ENCODE peak calls at places on chromosomes 12 and 14, in six cellular contexts. V is IMR-90, Y is heart right ventricle, K is tibial artery, S is fibroblast of lung, B is transverse colon. U is an unnamed sample.

GRCh38 chr14:23113346-23114119 is 5.5 kb downstream of the CEBPE start:
- DNase-seq in S (peak; percentile 91), V (peak; percentile 45), K (no peak), Y (no peak), B (no peak), U (no peak)

GRCh38 chr14:94971750-94972149 is 185.6 kb downstream of the DICER1 start:
- DNase-seq in V (no peak), S (no peak), B (peak; percentile 38), K (peak; percentile 73), Y (no peak), U (peak; percentile 3)

GRCh38 chr12:87812030-87812429 is 217.2 kb downstream of the C12orf50 start:
- DNase-seq in K (no peak), Y (no peak), V (peak; percentile 54), S (no peak), B (no peak), U (no peak)

GRCh38 chr12:130497331-130497730 is 159.6 kb downstream of the PIWIL1 start:
- DNase-seq in K (no peak), Y (no peak), V (no peak), S (no peak), B (no peak), U (no peak)

GRCh38 chr14:34049769-34050168 is 98.9 kb upstream of the EGLN3 start:
- DNase-seq in V (no peak), Y (no peak), K (no peak), B (no peak), S (no peak), U (no peak)

GRCh38 chr14:58752782-58753181 is 115.0 kb downstream of the DACT1 start:
- DNase-seq in Y (peak; percentile 85), K (peak; percentile 73), V (no peak), B (peak; percentile 91), S (peak; percentile 35), U (peak; percentile 85)

GRCh38 chr14:42994001-42994736 is 1387.5 kb downstream of the LRFN5 start:
- DNase-seq in B (no peak), V (peak; percentile 79), K (no peak), S (peak; percentile 83), Y (no peak), U (no peak)

GRCh38 chr14:62662811-62663477 is 382.3 kb downstream of the KCNH5 start:
- DNase-seq in S (peak; percentile 34), K (no peak), B (no peak), Y (no peak), V (peak; percentile 4), U (no peak)

GRCh38 chr12:65606008-65606766 is 218.1 kb upstream of the HMGA2 start:
- DNase-seq in V (no peak), K (no peak), S (no peak), B (no peak), Y (no peak), U (no peak)

GRCh38 chr12:13288937-13289643 is 92.6 kb downstream of the EMP1 start:
- DNase-seq in S (no peak), Y (no peak), K (no peak), B (no peak), V (no peak), U (no peak)

GRCh38 chr12:90855534-90855933 is 99.4 kb downstream of the CCER1 start:
- DNase-seq in B (no peak), Y (no peak), S (no peak), V (no peak), K (no peak), U (no peak)

GRCh38 chr14:99604766-99605298 is 825 bp upstream of the CCDC85C start:
- DNase-seq in K (no peak), Y (peak; percentile 52), V (peak; percentile 33), S (no peak), B (peak; percentile 33), U (peak; percentile 36)

GRCh38 chr14:41297961-41298690 is 308.6 kb upstream of the LRFN5 start:
- DNase-seq in Y (no peak), S (no peak), K (no peak), B (no peak), V (no peak), U (no peak)

GRCh38 chr12:14905269-14906004 is 19.8 kb upstream of the MGP start:
- DNase-seq in K (peak; percentile 35), V (no peak), Y (peak; percentile 21), S (peak; percentile 19), B (no peak), U (peak; percentile 39)

GRCh38 chr14:104755621-104756020 is 2.7 kb downstream of the SIVA1 start:
- DNase-seq in K (no peak), Y (no peak), S (no peak), B (no peak), V (no peak), U (no peak)

GRCh38 chr12:27972721-27973120 is at the start of gene PTHLH:
- DNase-seq in V (no peak), B (no peak), K (no peak), Y (no peak), S (no peak), U (no peak)

GRCh38 chr14:76065519-76065918 is 80.0 kb downstream of the IFT43 start:
- DNase-seq in K (no peak), S (no peak), Y (no peak), V (no peak), B (no peak), U (no peak)

GRCh38 chr12:89351489-89352241 is 636 bp downstream of the DUSP6 start:
- DNase-seq in S (peak; percentile 45), K (no peak), B (peak; percentile 47), V (peak; percentile 35), Y (peak; percentile 46), U (peak; percentile 70)

GRCh38 chr14:61197416-61197815 is 83.7 kb downstream of the TMEM30B start:
- DNase-seq in K (no peak), V (no peak), B (no peak), S (no peak), Y (no peak), U (no peak)

GRCh38 chr12:47270782-47271664 is 191.3 kb upstream of the AMIGO2 start:
- DNase-seq in V (peak; percentile 77), S (peak; percentile 21), B (no peak), K (no peak), Y (no peak), U (no peak)

GRCh38 chr12:70815056-70815455 is 105.5 kb downstream of the PTPRR start:
- DNase-seq in V (no peak), Y (no peak), B (no peak), K (no peak), S (no peak), U (no peak)

GRCh38 chr12:70812124-70812523 is 108.4 kb downstream of the PTPRR start:
- DNase-seq in B (peak; percentile 68), S (no peak), V (no peak), K (no peak), Y (no peak), U (no peak)

DNA sequence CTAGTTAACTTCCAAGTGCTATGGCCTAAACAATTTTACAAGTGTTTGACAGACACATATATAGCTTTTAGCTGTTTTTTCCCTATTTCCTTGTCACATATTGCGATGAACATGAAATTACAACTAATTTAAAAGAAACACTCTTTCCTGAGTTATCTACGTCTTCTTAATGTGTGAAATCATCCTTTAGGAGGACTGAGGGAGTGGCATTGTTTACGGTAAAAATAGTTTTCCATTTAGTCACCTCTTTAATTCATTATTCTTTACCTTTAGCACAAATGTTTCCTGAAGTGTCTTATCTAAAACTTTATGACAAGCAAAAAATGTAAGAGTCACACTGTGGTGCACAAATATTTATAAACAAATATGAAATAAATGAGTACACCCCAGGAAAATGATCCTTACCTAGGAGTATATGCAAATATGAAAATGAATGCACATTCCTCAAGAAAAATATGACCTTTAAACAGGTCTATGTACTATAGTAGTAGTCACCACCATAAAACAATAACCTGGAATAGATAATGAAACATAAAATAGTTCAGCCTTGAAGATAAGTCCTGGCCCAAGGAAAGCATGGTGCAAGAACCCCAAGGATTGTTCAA is 104.6 kb downstream of the PTPRR start:
- DNase-seq in B (no peak), S (no peak), Y (no peak), K (no peak), V (no peak), U (no peak)
- H3K27ac ChIP-seq in B (peak overlapping the region; percentile 17), S (no peak overlapping the region), Y (no peak overlapping the region), K (no peak overlapping the region), V (no peak overlapping the region), U (no peak overlapping the region)

GRCh38 chr12:106915635-106916026 is 40.1 kb upstream of the TMEM263 start:
- DNase-seq in K (no peak), S (no peak), V (no peak), B (no peak), Y (no peak), U (no peak)

GRCh38 chr12:106917503-106917902 is 38.2 kb upstream of the TMEM263 start:
- DNase-seq in S (no peak), Y (no peak), V (no peak), K (no peak), B (no peak), U (no peak)

GRCh38 chr12:106919910-106920544 is 35.7 kb upstream of the TMEM263 start:
- DNase-seq in K (no peak), S (peak; percentile 77), B (no peak), V (peak; percentile 63), Y (no peak), U (no peak)

GRCh38 chr12:106914796-106915634 is 40.7 kb upstream of the TMEM263 start:
- DNase-seq in V (no peak), B (no peak), S (no peak), K (no peak), Y (no peak), U (no peak)

DNA sequence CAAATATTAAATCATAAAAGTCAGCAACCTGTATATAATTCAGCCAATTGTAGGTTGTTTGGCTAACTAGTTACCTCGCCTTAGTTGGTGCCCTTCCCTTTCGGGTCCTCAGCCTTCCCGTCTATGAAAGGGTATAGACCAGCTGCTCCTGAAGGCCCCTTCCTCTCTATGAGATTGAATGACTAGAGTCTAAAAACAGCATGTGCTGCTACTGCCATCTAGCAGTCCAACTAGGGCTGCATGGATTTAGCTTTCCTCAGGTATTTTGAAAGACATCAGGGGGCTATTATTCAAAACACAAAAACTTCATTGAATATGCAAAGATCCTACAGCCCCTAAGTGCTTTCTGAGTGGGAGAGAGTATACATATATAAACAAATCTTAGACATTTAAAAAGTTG is 37.0 kb upstream of the TMEM263 start:
- DNase-seq in Y (no peak), B (no peak), K (no peak), V (peak; percentile 8), S (peak; percentile 41), U (no peak)
- TF ChIP-seq CTCF in Y (peak; percentile 41), B (no peak), K (no peak), V (peak; percentile 62), S (peak; percentile 36), U (peak; percentile 52)

DNA sequence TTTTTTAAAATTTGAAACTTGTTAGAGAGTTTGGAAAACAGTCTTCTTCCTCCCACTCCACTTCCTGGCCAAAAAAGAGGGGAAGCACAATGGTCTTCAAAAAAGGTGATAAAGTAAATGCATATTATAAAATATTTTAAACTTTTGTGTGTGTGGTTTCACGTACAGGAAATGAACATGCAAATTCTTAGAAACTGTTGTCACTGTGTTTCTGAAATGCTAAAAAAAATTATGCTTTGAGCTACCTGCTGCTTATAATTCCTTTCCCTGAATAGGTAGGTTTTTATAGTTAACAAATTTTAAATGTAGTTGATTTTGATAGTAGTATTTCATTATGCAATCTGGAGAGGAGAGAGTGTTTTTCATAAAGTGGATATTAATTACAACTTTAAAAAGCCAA is 3.0 kb downstream of the FGFR1OP2 start:
- DNase-seq in S (no peak), Y (no peak), B (no peak), K (no peak), V (no peak), U (no peak)
- H3K27ac ChIP-seq in S (no peak overlapping the region), Y (no peak overlapping the region), B (peak overlapping the region; percentile 18), K (peak overlapping the region; percentile 23), V (no peak overlapping the region), U (peak overlapping the region; percentile 12)

DNA sequence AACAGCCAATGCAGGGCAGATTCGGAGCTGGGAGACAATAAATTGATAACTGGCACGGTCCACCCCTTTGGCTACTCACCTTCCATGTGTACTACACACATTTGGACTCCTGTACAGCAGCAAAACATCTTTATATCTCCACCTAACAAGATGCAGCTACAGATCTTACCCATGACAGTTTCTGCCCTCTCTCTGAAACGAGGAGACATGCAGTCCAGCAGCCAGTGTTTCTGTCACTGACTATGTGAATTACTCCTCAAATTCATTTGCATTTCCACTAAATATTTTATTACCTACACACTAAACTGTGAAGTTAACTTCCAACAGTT is 58.7 kb upstream of the BEGAIN start:
- DNase-seq in K (no peak), V (no peak), Y (no peak), B (no peak), S (no peak), U (no peak)
- TF ChIP-seq CTCF in K (no peak), V (no peak), Y (no peak), B (no peak), S (no peak), U (no peak)